ENCODE peak calls at places on chromosomes 13 and 19, in four cellular contexts. O is left lung, R is astrocyte of the spinal cord, U is bronchial epithelial cell. Y is an unnamed sample.

GRCh38 chr13:70375718-70376117 is 267.5 kb upstream of the KLHL1 start:
- DNase-seq in O (no peak), R (no peak), U (peak), Y (no peak)

GRCh38 chr19:16073481-16073880 is 2.8 kb upstream of the TPM4 start:
- DNase-seq in U (no peak), R (no peak), O (no peak), Y (no peak)

GRCh38 chr19:51121257-51121656 is 3.4 kb upstream of the SIGLEC9 start:
- DNase-seq in U (no peak), O (no peak), R (no peak), Y (no peak)

GRCh38 chr19:13604902-13605586 is 98.8 kb upstream of the CACNA1A start:
- DNase-seq in R (no peak), U (no peak), O (no peak), Y (no peak)

GRCh38 chr19:33530261-33530660 is 8.7 kb upstream of the PEPD start:
- DNase-seq in O (no peak), R (no peak), U (no peak), Y (no peak)

GRCh38 chr19:5131031-5131865 is 162.3 kb downstream of the KDM4B start:
- DNase-seq in R (no peak), U (no peak), O (no peak), Y (no peak)

GRCh38 chr13:94494021-94494420 is 14.5 kb upstream of the DCT start:
- DNase-seq in O (no peak), R (no peak), U (no peak), Y (no peak)

GRCh38 chr13:52127783-52128702 is 830 bp downstream of the NEK5 start:
- DNase-seq in O (no peak), U (peak), R (peak), Y (peak)

GRCh38 chr19:19320362-19321142 is at the start of the genes MAU2 and SUGP1:
- DNase-seq in O (peak), R (peak), U (peak), Y (peak)
- TF ChIP-seq CTCF in O (peak), R (no peak), U (peak), Y (peak)

GRCh38 chr19:29815231-29815630 is 3.4 kb downstream of the CCNE1 start:
- DNase-seq in O (no peak), R (no peak), U (no peak), Y (no peak)

GRCh38 chr19:29812080-29812880 is 489 bp downstream of the CCNE1 start:
- DNase-seq in U (no peak), O (peak), R (no peak), Y (peak)

GRCh38 chr19:29811125-29812079 is at the start of gene CCNE1:
- DNase-seq in O (peak), U (peak), R (peak), Y (peak)

GRCh38 chr19:29813665-29814064 is 1.9 kb downstream of the CCNE1 start:
- DNase-seq in U (no peak), O (no peak), R (no peak), Y (no peak)

DNA sequence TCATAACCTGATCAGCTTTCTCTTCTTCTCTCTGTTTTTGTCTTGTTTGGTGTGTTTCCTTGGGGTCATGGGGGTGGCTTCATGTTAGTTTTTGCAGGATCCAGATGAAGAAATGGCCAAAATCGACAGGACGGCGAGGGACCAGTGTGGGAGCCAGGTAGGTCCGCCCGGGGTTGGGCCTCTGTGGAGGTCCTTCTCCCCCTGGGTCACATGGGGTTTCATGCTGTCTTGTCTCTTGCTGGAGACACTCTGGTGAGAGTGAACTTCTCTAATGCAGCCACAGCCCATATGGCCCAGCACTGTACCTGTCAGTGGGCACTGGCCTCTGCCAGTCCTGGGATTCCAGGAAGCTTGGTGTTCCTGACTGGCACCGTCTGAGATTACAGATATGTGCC is 1.1 kb downstream of the CCNE1 start:
- DNase-seq in U (no peak), R (no peak), O (no peak), Y (no peak)
- H3K4me3 ChIP-seq in U (no peak), R (peak), O (peak), Y (peak)

DNA sequence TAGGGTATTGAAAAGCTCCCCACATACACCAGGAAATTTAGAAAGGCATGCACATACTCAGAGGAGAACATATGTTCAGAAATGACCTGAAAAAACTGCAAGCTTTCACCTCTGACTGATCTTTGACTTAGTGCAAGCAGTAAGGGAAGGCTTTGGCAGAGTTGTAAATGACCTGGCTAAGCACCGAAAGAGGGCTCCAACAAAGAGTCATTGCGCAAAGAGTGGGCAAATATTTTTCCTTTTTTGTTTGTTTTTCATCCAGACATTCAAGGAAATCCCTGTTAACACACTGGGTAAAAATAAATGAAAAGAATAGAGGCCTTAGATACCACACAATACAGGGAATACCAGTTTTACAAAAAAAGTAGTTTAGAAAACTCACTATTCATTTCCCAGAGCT is 5.2 kb upstream of the ZNF233 start:
- DNase-seq in R (no peak), O (no peak), U (no peak), Y (no peak)
- TF ChIP-seq CTCF in R (no peak), O (no peak), U (no peak), Y (no peak)

GRCh38 chr13:111161601-111162600 is 46.8 kb downstream of the ARHGEF7 start:
- DNase-seq in O (no peak), U (no peak), R (no peak), Y (no peak)
- H3K4me3 ChIP-seq in O (no peak), U (no peak), R (no peak), Y (no peak)

DNA sequence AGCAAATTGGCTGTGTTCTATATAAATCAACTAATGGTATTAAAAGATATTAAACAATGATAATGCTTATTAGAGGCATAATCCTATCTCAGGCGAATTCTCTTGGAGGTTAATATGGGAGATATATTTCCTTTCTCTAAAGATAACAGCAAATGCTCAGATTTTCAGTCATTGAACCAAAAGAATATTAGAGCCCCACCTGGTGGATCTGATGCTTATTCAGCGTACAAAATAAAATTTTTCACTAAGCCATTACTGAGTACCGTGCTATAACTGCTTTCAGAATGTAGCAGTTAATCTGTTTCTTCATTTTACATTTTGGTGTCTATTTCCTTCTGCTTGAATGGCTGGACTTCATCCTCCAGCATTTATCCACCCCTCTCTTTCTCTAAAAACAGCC is 143.3 kb upstream of the IPO5 start:
- DNase-seq in O (no peak), R (peak), U (peak), Y (no peak)
- TF ChIP-seq CTCF in O (no peak), R (peak), U (peak), Y (peak)

GRCh38 chr19:10816691-10817090 is 19.3 kb downstream of the TMED1 start:
- DNase-seq in O (peak), U (no peak), R (no peak), Y (peak)
- H3K4me3 ChIP-seq in O (peak), U (no peak), R (peak), Y (peak)

DNA sequence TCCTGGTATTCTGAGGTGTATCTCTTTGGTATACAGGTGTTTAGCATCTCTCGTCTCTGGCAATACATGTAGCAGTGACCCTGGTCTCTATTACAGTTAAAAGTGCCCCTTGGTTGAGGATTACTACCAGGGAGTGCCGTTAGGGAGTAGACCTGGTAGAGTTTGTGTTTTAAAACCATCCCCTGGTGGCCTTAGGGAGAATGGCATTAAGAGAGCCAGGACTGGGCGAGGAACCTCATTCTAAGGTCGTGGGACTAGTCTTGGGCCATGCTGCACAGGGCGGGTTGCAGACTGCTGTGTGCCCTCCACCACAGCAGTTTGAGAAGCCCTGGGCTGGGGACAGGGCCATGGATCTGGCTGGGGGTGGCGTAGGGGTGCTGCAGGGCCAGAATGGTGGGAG is 35.0 kb downstream of the B3GLCT start:
- DNase-seq in O (no peak), U (peak), R (no peak), Y (peak)
- TF ChIP-seq CTCF in O (no peak), U (peak), R (peak), Y (peak)

Y was measured in foreskin fibroblast.